ENCODE peak calls at places on chromosomes 6 and 20, in ten cellular contexts. E is naive thymus-derived CD4-positive, alpha-beta T cell; X is WERI-Rb-1; G is neural progenitor cell; B is transverse colon; P is T-helper 17 cell; R is fibroblast of lung; W is colonic mucosa; O is left ventricle myocardium inferior; C is effector memory CD4-positive, alpha-beta T cell. I is an unnamed sample.
A peak's percentile ranks its signal among the peaks of the same experiment; 100 is the strongest.

GRCh38 chr6:63114610-63115009 is 96.7 kb upstream of the FKBP1C start:
- DNase-seq in E (no peak), X (no peak), G (no peak), B (no peak), P (no peak), R (no peak), W (no peak), O (no peak), C (no peak), I (no peak)

GRCh38 chr6:85669735-85670194 is 27.1 kb upstream of the SYNCRIP start:
- DNase-seq in E (peak; percentile 24), X (peak; percentile 47), G (no peak), B (no peak), P (no peak), R (peak; percentile 48), W (no peak), O (no peak), C (peak; percentile 12), I (no peak)

GRCh38 chr6:135159531-135159930 is 21.6 kb upstream of the MYB start:
- DNase-seq in E (no peak), X (no peak), G (no peak), B (no peak), P (no peak), R (no peak), W (no peak), O (no peak), C (no peak), I (no peak)

GRCh38 chr6:157893238-157893637 is 70.2 kb downstream of the SNX9 start:
- DNase-seq in E (peak; percentile 60), X (no peak), G (no peak), B (no peak), P (peak; percentile 20), R (no peak), W (no peak), O (no peak), C (peak; percentile 28), I (no peak)

GRCh38 chr20:42484335-42484734 is 705.4 kb downstream of the PTPRT start:
- DNase-seq in E (no peak), X (no peak), G (no peak), B (no peak), P (no peak), R (peak; percentile 2), W (peak; percentile 21), O (no peak), C (no peak), I (no peak)

GRCh38 chr20:47501117-47501482 is 587 bp upstream of the NCOA3 start:
- DNase-seq in E (no peak), X (no peak), G (no peak), B (no peak), P (no peak), R (no peak), W (no peak), O (no peak), C (no peak), I (no peak)

GRCh38 chr6:149046822-149047246 is 270.7 kb upstream of the TAB2 start:
- DNase-seq in E (no peak), X (no peak), G (no peak), B (no peak), P (no peak), R (peak; percentile 50), W (no peak), O (no peak), C (no peak), I (no peak)

GRCh38 chr6:111450087-111450486 is 32.9 kb downstream of the REV3L start:
- DNase-seq in E (no peak), X (no peak), G (no peak), B (no peak), P (no peak), R (no peak), W (no peak), O (no peak), C (no peak), I (no peak)

GRCh38 chr6:125300992-125301434 is 754 bp downstream of the HDDC2 start:
- DNase-seq in E (no peak), X (no peak), G (no peak), B (no peak), P (no peak), R (peak; percentile 47), W (no peak), O (no peak), C (no peak), I (no peak)

GRCh38 chr6:39225946-39226437 is 3.3 kb downstream of the KCNK5 start:
- DNase-seq in E (no peak), X (no peak), G (no peak), B (no peak), P (no peak), R (no peak), W (no peak), O (no peak), C (no peak), I (peak; percentile 79)

GRCh38 chr20:49260218-49260617 is 17.6 kb downstream of the ZNFX1 start:
- DNase-seq in E (no peak), X (no peak), G (no peak), B (no peak), P (no peak), R (no peak), W (no peak), O (no peak), C (no peak), I (no peak)

GRCh38 chr6:57102976-57103375 is 13.0 kb downstream of the ZNF451 start:
- DNase-seq in E (no peak), X (no peak), G (no peak), B (no peak), P (no peak), R (peak; percentile 24), W (no peak), O (no peak), C (no peak), I (no peak)

GRCh38 chr6:19399406-19399805 is 437.8 kb upstream of the ID4 start:
- DNase-seq in E (no peak), X (no peak), G (no peak), B (no peak), P (no peak), R (peak; percentile 74), W (no peak), O (no peak), C (no peak), I (no peak)

GRCh38 chr6:42805297-42805861 is 23.5 kb downstream of the BICRAL start:
- DNase-seq in E (no peak), X (no peak), G (no peak), B (no peak), P (no peak), R (no peak), W (no peak), O (no peak), C (no peak), I (no peak)

GRCh38 chr6:170041526-170041925 is 249.4 kb downstream of the DLL1 start:
- DNase-seq in E (no peak), X (no peak), G (no peak), B (no peak), P (no peak), R (no peak), W (no peak), O (no peak), C (no peak), I (no peak)

GRCh38 chr6:170043150-170043819 is 247.6 kb downstream of the DLL1 start:
- DNase-seq in E (no peak), X (no peak), G (no peak), B (no peak), P (no peak), R (no peak), W (no peak), O (no peak), C (no peak), I (no peak)

GRCh38 chr6:170042596-170043118 is 248.2 kb downstream of the DLL1 start:
- DNase-seq in E (no peak), X (no peak), G (no peak), B (no peak), P (no peak), R (no peak), W (no peak), O (no peak), C (no peak), I (no peak)

GRCh38 chr6:170040906-170041305 is 250.0 kb downstream of the DLL1 start:
- DNase-seq in E (no peak), X (no peak), G (no peak), B (no peak), P (no peak), R (no peak), W (no peak), O (no peak), C (no peak), I (no peak)

GRCh38 chr6:170042086-170042485 is 248.8 kb downstream of the DLL1 start:
- DNase-seq in E (no peak), X (no peak), G (no peak), B (no peak), P (no peak), R (no peak), W (no peak), O (no peak), C (no peak), I (no peak)
- H3K9me3 ChIP-seq in E (no peaks in the 10 kb centered on the region), X (no peaks in the 10 kb centered on the region), G (no peaks in the 10 kb centered on the region), B (no peaks in the 10 kb centered on the region), P (no peaks in the 10 kb centered on the region), R (no peaks in the 10 kb centered on the region), W (no peaks in the 10 kb centered on the region), O (no peaks in the 10 kb centered on the region), C (no peaks in the 10 kb centered on the region), I (no peaks in the 10 kb centered on the region)

GRCh38 chr20:931401-931800 is 15.3 kb upstream of the ANGPT4 start:
- DNase-seq in E (no peak), X (no peak), G (peak; percentile 53), B (no peak), P (no peak), R (no peak), W (no peak), O (no peak), C (no peak), I (no peak)
- H3K9me3 ChIP-seq in E (no peaks in the 10 kb centered on the region), X (peaks cover 14% of the 10 kb centered on the region), G (peaks cover 17% of the 10 kb centered on the region), B (peaks cover 18% of the 10 kb centered on the region), P (no peaks in the 10 kb centered on the region), R (no peaks in the 10 kb centered on the region), W (no peaks in the 10 kb centered on the region), O (peaks cover 33% of the 10 kb centered on the region), C (no peaks in the 10 kb centered on the region), I (peaks cover 6% of the 10 kb centered on the region)

DNA sequence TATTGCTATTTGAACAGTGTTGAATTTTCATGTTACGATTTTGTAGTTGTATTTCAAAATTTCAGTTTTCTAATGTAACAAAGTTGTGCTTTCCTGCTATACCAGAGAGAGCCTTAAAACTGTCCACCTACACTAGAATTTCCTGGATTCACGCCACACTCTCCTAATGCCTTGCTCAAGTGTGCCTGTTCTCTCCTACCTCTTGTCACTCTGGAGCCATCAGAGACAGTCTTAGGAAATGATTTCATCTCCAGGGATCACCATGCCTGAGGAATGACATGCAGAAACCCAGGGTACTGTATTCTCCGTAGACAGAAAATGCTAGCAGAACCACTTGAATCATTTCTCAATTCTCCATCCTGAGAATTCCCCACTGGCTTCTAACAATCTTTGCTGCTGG is 667.6 kb downstream of the KIF16B start:
- DNase-seq in E (no peak), X (no peak), G (no peak), B (no peak), P (no peak), R (no peak), W (no peak), O (no peak), C (no peak), I (no peak)
- H3K9me3 ChIP-seq in E (no peaks in the 10 kb centered on the region), X (no peaks in the 10 kb centered on the region), G (no peaks in the 10 kb centered on the region), B (no peaks in the 10 kb centered on the region), P (no peaks in the 10 kb centered on the region), R (no peaks in the 10 kb centered on the region), W (no peaks in the 10 kb centered on the region), O (no peaks in the 10 kb centered on the region), C (no peaks in the 10 kb centered on the region), I (no peaks in the 10 kb centered on the region)

DNA sequence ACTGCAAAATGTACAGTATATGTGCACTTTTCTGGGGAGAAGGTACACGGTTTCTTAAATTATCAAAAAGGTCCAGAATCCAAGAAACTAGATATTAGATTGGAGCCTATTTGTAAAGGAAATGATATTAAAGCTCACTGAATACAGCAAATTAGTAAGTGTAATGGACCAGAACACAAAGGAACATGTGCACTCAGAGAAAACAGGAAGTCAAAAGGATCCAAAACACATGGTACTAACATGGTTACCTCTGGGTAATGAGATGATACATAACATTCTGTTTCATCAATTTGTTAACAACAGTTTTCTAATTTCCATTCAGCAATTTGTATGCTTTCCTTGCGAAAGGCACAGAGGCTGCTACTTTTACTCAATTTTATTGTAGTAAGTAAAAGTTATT is 18.7 kb downstream of the ZNF322 start:
- DNase-seq in E (no peak), X (no peak), G (no peak), B (no peak), P (no peak), R (no peak), W (no peak), O (no peak), C (no peak), I (no peak)
- H3K9me3 ChIP-seq in E (peaks cover 13% of the 10 kb centered on the region), X (peaks cover 13% of the 10 kb centered on the region), G (peaks cover 10% of the 10 kb centered on the region), B (peaks cover 16% of the 10 kb centered on the region), P (peaks cover 14% of the 10 kb centered on the region), R (peaks cover 8% of the 10 kb centered on the region), W (peaks cover 8% of the 10 kb centered on the region), O (peaks cover 30% of the 10 kb centered on the region), C (peaks cover 8% of the 10 kb centered on the region), I (peaks cover 43% of the 10 kb centered on the region)